ENCODE peak calls at places on chromosomes 16 and 17, in five cellular contexts. A is cardiac fibroblast, P is memory B cell, S is left ventricle myocardium inferior, Q is GM23338. V is an unnamed sample.
A peak's percentile ranks its signal among the peaks of the same experiment; 100 is the strongest.

GRCh38 chr17:49117581-49118230 is 14.9 kb upstream of the B4GALNT2 start:
- DNase-seq in A (no peak), P (no peak), S (no peak), Q (no peak), V (no peak)

GRCh38 chr17:82863941-82864720 is 24.3 kb upstream of the ZNF750 start:
- DNase-seq in A (peak; percentile 54), P (peak; percentile 73), S (no peak), Q (no peak), V (no peak)

GRCh38 chr17:6679241-6679640 is 27.7 kb downstream of the C17orf100 start:
- DNase-seq in A (no peak), P (no peak), S (no peak), Q (no peak), V (no peak)

GRCh38 chr17:63954402-63955063 is 18.2 kb downstream of the SCN4A start:
- DNase-seq in A (no peak), P (peak; percentile 60), S (no peak), Q (no peak), V (no peak)

GRCh38 chr16:11497329-11497805 is 89.4 kb downstream of the LITAF start:
- DNase-seq in A (peak; percentile 63), P (no peak), S (peak; percentile 89), Q (peak; percentile 74), V (peak; percentile 76)

GRCh38 chr17:58661499-58661898 is 30.3 kb downstream of the TEX14 start:
- DNase-seq in A (no peak), P (no peak), S (no peak), Q (no peak), V (no peak)

GRCh38 chr16:711548-712320 is 3.2 kb upstream of the METRN start:
- DNase-seq in A (peak; percentile 70), P (peak; percentile 83), S (peak; percentile 75), Q (peak; percentile 87), V (peak; percentile 78)

GRCh38 chr16:56708821-56709685 is 20.9 kb upstream of the NUP93 start:
- DNase-seq in A (no peak), P (no peak), S (no peak), Q (no peak), V (no peak)

GRCh38 chr17:44972953-44973352 is 4.8 kb upstream of the C1QL1 start:
- DNase-seq in A (peak; percentile 56), P (no peak), S (no peak), Q (no peak), V (no peak)

GRCh38 chr17:60361889-60362288 is 30.0 kb downstream of the USP32 start:
- DNase-seq in A (no peak), P (no peak), S (no peak), Q (no peak), V (peak; percentile 74)

GRCh38 chr17:73643012-73643845 is 1.0 kb downstream of the SDK2 start:
- DNase-seq in A (no peak), P (peak; percentile 25), S (peak; percentile 23), Q (peak; percentile 61), V (peak; percentile 12)

GRCh38 chr16:81454044-81454443 is 9.4 kb downstream of the CMIP start:
- DNase-seq in A (no peak), P (no peak), S (no peak), Q (no peak), V (no peak)

GRCh38 chr17:27423651-27424050 is 32.6 kb upstream of the KSR1 start:
- DNase-seq in A (peak; percentile 14), P (no peak), S (no peak), Q (no peak), V (no peak)

GRCh38 chr17:14015286-14015685 is 54.0 kb upstream of the COX10 start:
- DNase-seq in A (no peak), P (no peak), S (no peak), Q (no peak), V (peak; percentile 26)

GRCh38 chr16:85412911-85413520 is 200.1 kb upstream of the GSE1 start:
- DNase-seq in A (no peak), P (no peak), S (peak; percentile 9), Q (no peak), V (no peak)

GRCh38 chr17:83196973-83197880 is 117.8 kb downstream of the METRNL start:
- DNase-seq in A (no peak), P (no peak), S (peak; percentile 11), Q (no peak), V (no peak)

GRCh38 chr17:74373838-74374606 is 6.7 kb downstream of the GPR142 start:
- DNase-seq in A (no peak), P (no peak), S (peak; percentile 25), Q (no peak), V (no peak)

GRCh38 chr17:67800495-67800928 is 24.8 kb upstream of the BPTF start:
- DNase-seq in A (peak; percentile 85), P (peak; percentile 58), S (peak; percentile 62), Q (peak; percentile 90), V (peak; percentile 51)

GRCh38 chr16:48623304-48624016 is 13.5 kb upstream of the N4BP1 start:
- DNase-seq in A (peak; percentile 83), P (peak; percentile 71), S (peak; percentile 84), Q (peak; percentile 84), V (peak; percentile 81)

GRCh38 chr16:11422381-11423314 is 77.4 kb downstream of the RMI2 start:
- DNase-seq in A (no peak), P (no peak), S (no peak), Q (no peak), V (no peak)

GRCh38 chr17:75927286-75927922 is 13.4 kb downstream of the FBF1 start:
- DNase-seq in A (peak; percentile 16), P (no peak), S (no peak), Q (peak; percentile 80), V (no peak)

V was measured in G401.